ENCODE peak calls at places on chromosome 21, in seven cellular contexts. V, Y, I, J, Q, N and H are unnamed samples. For H3K27me3, the result is how much of the 10 kb centered on the place peaks cover.

GRCh38 chr21:34762761-34763160 is 94.0 kb downstream of the CLIC6 start:
- DNase-seq in V (no peak), Y (no peak), I (no peak), J (no peak), Q (no peak), N (no peak), H (peak)

GRCh38 chr21:32463889-32464300 is 51.4 kb downstream of the EVA1C start:
- DNase-seq in V (no peak), Y (no peak), I (no peak), J (peak), Q (no peak), N (no peak), H (no peak)

GRCh38 chr21:34008618-34009017 is 64.8 kb upstream of the MRPS6 start:
- DNase-seq in V (no peak), Y (no peak), I (no peak), J (no peak), Q (no peak), N (no peak), H (no peak)

GRCh38 chr21:31897311-31897710 is 24.5 kb downstream of the HUNK start:
- DNase-seq in V (no peak), Y (no peak), I (no peak), J (no peak), Q (no peak), N (no peak), H (no peak)

GRCh38 chr21:43645414-43645891 is 13.8 kb downstream of the HSF2BP start:
- DNase-seq in V (peak), Y (no peak), I (peak), J (peak), Q (no peak), N (peak), H (peak)

GRCh38 chr21:41932576-41933258 is 21.1 kb downstream of the C2CD2 start:
- DNase-seq in V (peak), Y (peak), I (peak), J (peak), Q (peak), N (no peak), H (no peak)

GRCh38 chr21:33334824-33335223 is 10.1 kb downstream of the IFNAR1 start:
- DNase-seq in V (no peak), Y (no peak), I (no peak), J (no peak), Q (no peak), N (no peak), H (no peak)

GRCh38 chr21:33578214-33578613 is 10.3 kb downstream of the DONSON start:
- DNase-seq in V (no peak), Y (no peak), I (no peak), J (no peak), Q (no peak), N (no peak), H (no peak)

GRCh38 chr21:41765393-41765950 is 1.4 kb downstream of the RIPK4 start:
- DNase-seq in V (no peak), Y (no peak), I (no peak), J (no peak), Q (peak), N (no peak), H (no peak)

GRCh38 chr21:33801424-33802405 is 113.9 kb downstream of the ATP5PO start:
- DNase-seq in V (peak), Y (no peak), I (no peak), J (no peak), Q (no peak), N (no peak), H (no peak)

GRCh38 chr21:14308234-14308633 is 74.7 kb downstream of the HSPA13 start:
- DNase-seq in V (no peak), Y (no peak), I (no peak), J (no peak), Q (no peak), N (no peak), H (no peak)

GRCh38 chr21:34881894-34882371 is 167.2 kb downstream of the RUNX1 start:
- DNase-seq in V (no peak), Y (no peak), I (no peak), J (peak), Q (no peak), N (no peak), H (no peak)

GRCh38 chr21:15298306-15298705 is 233.5 kb upstream of the NRIP1 start:
- DNase-seq in V (no peak), Y (no peak), I (no peak), J (no peak), Q (no peak), N (no peak), H (no peak)

DNA sequence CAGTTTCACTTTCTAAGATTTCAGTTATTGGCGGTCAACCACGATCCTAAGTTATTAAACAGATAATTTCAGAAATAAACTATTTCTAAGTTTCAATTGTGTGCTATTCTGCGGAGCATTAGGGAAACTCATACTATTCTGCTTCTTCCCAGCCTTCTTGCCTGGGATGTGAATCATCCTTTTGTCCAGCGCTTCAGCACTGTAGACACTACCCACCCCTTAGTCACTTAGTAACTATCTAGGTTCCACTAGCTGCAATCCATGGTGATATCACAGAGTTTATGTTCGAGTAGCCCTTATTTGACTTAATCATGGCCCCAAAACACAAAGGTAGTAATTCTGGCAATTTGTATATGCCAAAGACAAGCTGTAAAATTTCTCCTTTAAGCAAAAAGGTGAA is 279.9 kb upstream of the ADAMTS5 start:
- DNase-seq in V (no peak), Y (no peak), I (no peak), J (no peak), Q (no peak), N (no peak), H (no peak)
- H3K27ac ChIP-seq in V (no peak), Y (no peak), I (no peak), J (no peak), Q (no peak), N (no peak), H (no peak)

DNA sequence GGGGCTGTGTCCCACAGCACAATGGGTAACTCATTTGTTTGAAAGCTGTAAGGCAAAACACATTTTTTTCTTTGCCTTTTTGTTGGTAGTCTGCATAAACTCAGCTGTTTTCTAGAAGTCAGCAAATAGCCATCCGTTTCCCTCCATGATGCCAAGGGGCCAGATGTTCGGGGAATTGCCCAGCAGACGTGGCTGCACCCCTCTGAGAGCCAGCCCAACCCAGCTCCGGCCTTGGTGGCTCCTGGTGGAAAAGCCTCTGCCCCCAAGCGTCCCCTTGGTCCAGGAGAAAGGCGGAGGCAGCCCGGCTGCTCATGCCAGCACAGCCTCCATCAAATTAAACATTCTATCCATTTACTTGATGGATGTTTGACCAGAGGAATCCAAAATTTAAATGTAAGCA is 58.3 kb upstream of the ADARB1 start:
- DNase-seq in V (no peak), Y (no peak), I (peak), J (no peak), Q (peak), N (no peak), H (no peak)
- H3K27me3 ChIP-seq in V (under half), Y (under half), I (under half), J (under half), Q (half or more), N (under half), H (under half)

GRCh38 chr21:29196664-29197052 is 66.2 kb downstream of the MAP3K7CL start:
- DNase-seq in V (no peak), Y (no peak), I (no peak), J (no peak), Q (no peak), N (no peak), H (no peak)
- H3K27ac ChIP-seq in V (peak), Y (no peak), I (no peak), J (no peak), Q (peak), N (peak), H (peak)

GRCh38 chr21:16307256-16307655 is 577.5 kb downstream of the USP25 start:
- DNase-seq in V (no peak), Y (no peak), I (no peak), J (no peak), Q (no peak), N (no peak), H (no peak)
- H3K27me3 ChIP-seq in V (under half), Y (under half), I (under half), J (under half), Q (under half), N (under half), H (under half)

DNA sequence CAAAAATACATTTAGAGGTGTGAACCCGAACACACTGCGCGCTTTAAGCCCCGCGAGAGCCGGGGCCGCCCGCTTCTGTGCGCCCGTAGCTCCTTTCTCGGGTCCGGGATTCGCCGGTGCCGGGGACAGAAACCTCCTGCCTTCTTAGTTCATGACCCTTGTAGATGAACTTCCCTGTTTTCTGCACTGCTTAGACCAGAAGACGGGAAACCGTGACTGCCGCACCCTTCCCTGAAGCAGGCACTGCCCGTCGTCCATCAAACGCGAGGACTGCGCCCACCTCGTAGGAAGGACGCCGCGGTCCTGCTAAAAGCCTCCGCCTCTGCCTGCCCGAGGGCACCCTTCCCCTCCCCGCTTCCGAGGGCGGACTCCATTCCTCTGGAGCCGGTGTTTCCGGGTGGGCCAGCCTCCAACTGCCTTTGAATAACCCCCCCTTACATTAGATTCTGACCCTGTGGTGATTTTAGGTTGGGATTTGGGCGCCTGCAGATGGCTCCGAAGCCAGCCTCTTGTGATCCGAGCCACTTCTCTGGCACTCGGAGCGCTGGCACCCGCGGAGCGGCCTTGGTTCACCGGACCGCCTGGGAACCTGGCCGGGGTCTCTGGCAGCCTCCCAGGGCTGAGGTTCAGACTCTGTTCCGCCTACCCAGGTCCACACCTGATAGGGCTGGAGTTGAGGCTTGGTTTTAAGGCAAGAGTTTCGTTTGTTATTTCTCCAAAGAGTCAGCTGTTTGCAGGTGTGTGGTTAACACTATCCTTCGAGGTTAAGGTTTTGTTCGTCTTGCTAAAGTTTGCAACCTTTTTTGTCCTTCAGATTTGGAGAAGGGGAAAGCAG is 1.2 kb upstream of the PTTG1IP start:
- DNase-seq in V (no peak), Y (peak), I (peak), J (peak), Q (peak), N (peak), H (peak)
- H3K27ac ChIP-seq in V (peak), Y (peak), I (peak), J (peak), Q (peak), N (peak), H (peak)

DNA sequence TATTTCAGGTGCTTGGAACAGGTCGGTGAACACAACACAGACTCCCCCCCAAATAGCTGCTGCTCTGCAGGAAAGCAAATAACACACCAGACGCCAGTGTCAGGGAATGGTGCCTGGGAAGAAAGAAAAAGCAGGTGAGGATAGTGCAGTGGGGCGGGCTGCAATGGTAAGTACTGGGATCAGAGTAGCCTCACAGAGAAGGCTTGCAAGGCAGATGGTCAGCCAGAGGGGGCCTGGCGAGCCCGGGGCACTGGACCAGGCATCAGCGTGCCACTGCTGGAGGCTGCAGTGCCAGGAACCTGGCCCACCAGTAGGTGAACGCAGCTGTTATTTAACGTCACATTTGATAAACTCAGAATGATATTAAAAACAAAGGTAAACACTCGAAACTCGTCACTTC is 60.0 kb downstream of the POFUT2 start:
- DNase-seq in V (no peak), Y (no peak), I (no peak), J (no peak), Q (no peak), N (no peak), H (no peak)
- H3K27me3 ChIP-seq in V (under half), Y (under half), I (under half), J (under half), Q (under half), N (under half), H (under half)

GRCh38 chr21:27406297-27407009 is 439.6 kb upstream of the ADAMTS5 start:
- DNase-seq in V (no peak), Y (no peak), I (no peak), J (no peak), Q (no peak), N (no peak), H (no peak)
- H3K27ac ChIP-seq in V (no peak), Y (peak), I (peak), J (peak), Q (peak), N (peak), H (no peak)

DNA sequence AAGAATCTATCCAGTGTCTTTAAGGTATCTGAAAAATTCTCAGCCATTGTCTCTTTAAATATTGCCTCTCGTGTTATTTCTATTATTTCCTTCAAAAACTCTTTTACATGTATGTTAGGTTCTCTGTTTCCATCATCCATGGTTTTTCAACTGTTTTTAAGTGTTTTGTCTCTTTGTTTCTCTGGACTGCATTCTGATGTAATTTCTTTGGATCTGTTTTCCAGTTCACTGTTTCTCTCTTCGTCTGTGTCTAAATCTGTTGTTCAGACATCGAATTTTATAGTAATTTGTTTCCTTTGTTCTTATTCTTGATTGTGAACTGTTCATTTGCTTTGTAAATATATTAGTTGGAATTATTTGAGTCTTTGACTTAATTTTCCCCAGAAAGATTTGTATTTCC is 44.1 kb downstream of the POFUT2 start:
- DNase-seq in V (no peak), Y (no peak), I (no peak), J (no peak), Q (no peak), N (no peak), H (no peak)
- H3K27me3 ChIP-seq in V (under half), Y (under half), I (under half), J (under half), Q (under half), N (under half), H (under half)

GRCh38 chr21:38830667-38831525 is 25.2 kb downstream of the ETS2 start:
- DNase-seq in V (no peak), Y (no peak), I (no peak), J (no peak), Q (peak), N (no peak), H (no peak)
- H3K27ac ChIP-seq in V (peak), Y (no peak), I (peak), J (peak), Q (peak), N (peak), H (peak)

GRCh38 chr21:36629061-36629460 is 69.9 kb upstream of the SIM2 start:
- DNase-seq in V (no peak), Y (no peak), I (no peak), J (no peak), Q (no peak), N (no peak), H (no peak)

GRCh38 chr21:36627242-36627641 is 71.7 kb upstream of the SIM2 start:
- DNase-seq in V (no peak), Y (no peak), I (no peak), J (no peak), Q (no peak), N (no peak), H (no peak)

GRCh38 chr21:36630485-36631206 is 68.3 kb upstream of the SIM2 start:
- DNase-seq in V (peak), Y (no peak), I (peak), J (no peak), Q (no peak), N (peak), H (no peak)

GRCh38 chr21:36626791-36627190 is 72.1 kb upstream of the SIM2 start:
- DNase-seq in V (no peak), Y (no peak), I (no peak), J (no peak), Q (no peak), N (no peak), H (no peak)

DNA sequence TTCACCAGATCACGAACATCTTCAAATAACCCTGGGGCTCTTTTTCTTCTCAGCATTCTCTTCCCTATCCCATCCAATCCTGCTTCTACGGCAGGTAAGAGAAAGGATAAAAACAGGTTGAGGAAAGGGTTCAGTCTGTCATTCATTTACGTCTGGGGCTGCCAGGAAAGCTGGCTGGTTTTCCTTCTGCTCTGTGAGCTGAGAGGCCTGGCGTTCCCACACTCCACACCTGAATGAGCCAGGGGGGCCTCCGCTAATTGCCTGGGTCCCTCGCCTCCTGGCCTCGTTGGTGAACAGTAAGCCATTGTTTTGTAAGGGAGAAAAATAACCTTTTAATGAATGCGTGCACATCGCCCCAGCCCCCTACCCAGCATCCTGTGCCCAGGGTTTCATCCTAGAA is 70.8 kb upstream of the SIM2 start:
- DNase-seq in V (no peak), Y (no peak), I (no peak), J (no peak), Q (no peak), N (no peak), H (no peak)
- H3K27me3 ChIP-seq in V (under half), Y (under half), I (under half), J (under half), Q (under half), N (under half), H (under half)